ENCODE peak calls at places on chromosomes 7 and 10, in six cellular contexts. I is body of pancreas, U is lung microvascular endothelial cell, E is COR-L47, Q is substantia nigra, J is neuronal stem cell. N is an unnamed sample.
A peak's percentile ranks its signal among the peaks of the same experiment; 100 is the strongest.

GRCh38 chr7:91836065-91836368 is 44.5 kb downstream of the MTERF1 start:
- DNase-seq in Q (no peak), I (no peak), E (peak; percentile 64), U (no peak), J (no peak), N (peak; percentile 39)

GRCh38 chr7:116441534-116441933 is 58.0 kb upstream of the CAV2 start:
- DNase-seq in U (peak; percentile 93), I (no peak), Q (no peak), J (no peak), E (no peak), N (no peak)

GRCh38 chr10:127082651-127083050 is 113.7 kb downstream of the INSYN2A start:
- DNase-seq in Q (no peak), I (no peak), J (no peak), U (no peak), E (no peak), N (no peak)

GRCh38 chr10:101044117-101044516 is 13.1 kb downstream of the SFXN3 start:
- DNase-seq in J (no peak), I (no peak), Q (no peak), U (no peak), E (no peak), N (no peak)

GRCh38 chr7:142384508-142384922 is 126.7 kb upstream of the PRSS58 start:
- DNase-seq in J (no peak), Q (no peak), E (no peak), I (no peak), U (no peak), N (no peak)

GRCh38 chr10:70656489-70656888 is 15.8 kb upstream of the ADAMTS14 start:
- DNase-seq in U (no peak), E (no peak), J (no peak), I (no peak), Q (no peak), N (no peak)

GRCh38 chr7:100089458-100090201 is 861 bp downstream of the COPS6 start:
- DNase-seq in Q (no peak), U (no peak), J (no peak), I (no peak), E (no peak), N (no peak)

GRCh38 chr7:92698237-92698841 is 108.1 kb upstream of the FAM133B start:
- DNase-seq in J (peak; percentile 12), I (peak; percentile 69), Q (peak; percentile 20), E (peak; percentile 43), U (peak; percentile 94), N (peak; percentile 37)

GRCh38 chr10:5443429-5443828 is 31.1 kb downstream of the NET1 start:
- DNase-seq in U (no peak), J (no peak), Q (no peak), I (no peak), E (no peak), N (no peak)

N was measured in NCI-H1092 treated with DMSO at 0.1 percent for 48 hours.